ENCODE peak calls at places on chromosome 18, in five cellular contexts. K is hypothalamus; R is left ventricle myocardium inferior; H is EH; V is activated CD4-positive, alpha-beta T cell treated with anti-CD3 and anti-CD28 coated beads for 48 hours. P is an unnamed sample.

GRCh38 chr18:48023334-48024008 is 93.0 kb upstream of the SMAD2 start:
- DNase-seq in K (no peak), H (peak), R (no peak), V (peak), P (peak)

GRCh38 chr18:46630160-46630559 is 26.9 kb downstream of the LOXHD1 start:
- DNase-seq in K (no peak), R (no peak), V (peak), H (peak), P (no peak)

GRCh38 chr18:35158728-35159443 is 81.9 kb upstream of the ZNF397 start:
- DNase-seq in K (no peak), V (peak), H (no peak), R (no peak), P (no peak)

GRCh38 chr18:23523429-23524212 is 20.3 kb downstream of the RMC1 start:
- DNase-seq in K (no peak), R (no peak), V (no peak), H (peak), P (no peak)

GRCh38 chr18:75538727-75539126 is 111.2 kb upstream of the SMIM21 start:
- DNase-seq in H (peak), K (no peak), V (no peak), R (no peak), P (no peak)

GRCh38 chr18:410103-410502 is 90.4 kb downstream of the COLEC12 start:
- DNase-seq in V (no peak), H (no peak), R (no peak), K (no peak), P (no peak)

GRCh38 chr18:23701544-23702064 is 12.4 kb downstream of the LAMA3 start:
- DNase-seq in R (no peak), H (no peak), K (no peak), V (no peak), P (no peak)

GRCh38 chr18:63177822-63178525 is 141.6 kb downstream of the BCL2 start:
- DNase-seq in V (no peak), H (no peak), K (no peak), R (no peak), P (no peak)

GRCh38 chr18:21391074-21391673 is 149.1 kb downstream of the GREB1L start:
- DNase-seq in V (no peak), H (peak), R (no peak), K (no peak), P (no peak)

GRCh38 chr18:50816767-50817166 is 3.0 kb downstream of the MRO start:
- DNase-seq in H (no peak), K (no peak), V (no peak), R (no peak), P (peak)

GRCh38 chr18:36419913-36420531 is 122.5 kb downstream of the FHOD3 start:
- DNase-seq in V (peak), H (peak), R (no peak), K (no peak), P (no peak)

GRCh38 chr18:69947361-69948106 is at the start of gene CD226:
- DNase-seq in V (no peak), K (no peak), R (no peak), H (no peak), P (no peak)

GRCh38 chr18:8616026-8616401 is 6.8 kb downstream of the RAB12 start:
- DNase-seq in R (no peak), V (no peak), K (no peak), H (no peak), P (no peak)

GRCh38 chr18:75210274-75211001 is at the start of gene TSHZ1:
- DNase-seq in K (peak), V (peak), R (no peak), H (peak), P (peak)

GRCh38 chr18:59141294-59142068 is 1.8 kb downstream of the SEC11C start:
- DNase-seq in H (no peak), V (no peak), K (no peak), R (no peak), P (no peak)

GRCh38 chr18:77071711-77072292 is 60.8 kb downstream of the MBP start:
- DNase-seq in V (peak), R (no peak), H (peak), K (no peak), P (peak)

GRCh38 chr18:48122376-48122775 is 191.9 kb upstream of the SMAD2 start:
- DNase-seq in V (no peak), K (no peak), H (no peak), R (no peak), P (no peak)

GRCh38 chr18:79332601-79333000 is 63.1 kb upstream of the NFATC1 start:
- DNase-seq in R (no peak), H (no peak), K (no peak), V (no peak), P (no peak)

GRCh38 chr18:26406854-26407517 is 141.4 kb downstream of the KCTD1 start:
- DNase-seq in K (no peak), V (no peak), H (no peak), R (no peak), P (no peak)